ENCODE peak calls at places on chromosomes 6 and 20, in ten cellular contexts. P is stimulated activated CD4-positive, alpha-beta T cell treated with anti-CD3 and anti-CD28 coated beads, Interleukin-15, amount 100 ng/mL, for 24 hours; I is HT1080; F is fibroblast of the aortic adventitia; S is adipocyte; K is HTR-8/SVneo; Z is AG08395; A is T-helper 1 cell; U is progenitor cell of endocrine pancreas; L is hippocampal formation. V is an unnamed sample.

GRCh38 chr6:158831571-158831970 is 12.4 kb upstream of the EZR start:
- DNase-seq in U (no peak), F (no peak), S (no peak), Z (no peak), I (no peak), L (no peak), A (no peak), P (no peak), K (no peak), V (no peak)

GRCh38 chr6:89402776-89403175 is 9.3 kb downstream of the RRAGD start:
- DNase-seq in K (no peak), F (no peak), S (no peak), I (no peak), Z (no peak), A (no peak), P (no peak), U (no peak), L (no peak), V (no peak)

GRCh38 chr20:45368221-45368980 is 5.4 kb downstream of the SYS1 start:
- DNase-seq in A (peak; percentile 14), Z (no peak), U (no peak), K (no peak), F (no peak), P (peak; percentile 45), I (no peak), S (no peak), L (no peak), V (no peak)

GRCh38 chr6:129621252-129621651 is 88.7 kb downstream of the ARHGAP18 start:
- DNase-seq in Z (no peak), K (no peak), U (no peak), I (no peak), P (peak; percentile 45), L (no peak), A (peak; percentile 3), F (no peak), S (no peak), V (no peak)

GRCh38 chr6:129340983-129341382 is 369.0 kb downstream of the ARHGAP18 start:
- DNase-seq in I (peak; percentile 44), S (peak; percentile 51), A (no peak), P (no peak), U (no peak), Z (peak; percentile 82), L (no peak), K (no peak), F (peak; percentile 97), V (no peak)

GRCh38 chr6:158374020-158374419 is 61.8 kb downstream of the TULP4 start:
- DNase-seq in L (no peak), I (no peak), U (no peak), Z (no peak), P (no peak), F (no peak), S (peak; percentile 22), K (no peak), A (no peak), V (no peak)

GRCh38 chr6:17905611-17906592 is 81.5 kb downstream of the KIF13A start:
- DNase-seq in I (peak; percentile 64), Z (peak; percentile 66), L (no peak), F (peak; percentile 85), K (no peak), S (peak; percentile 75), P (no peak), A (no peak), U (no peak), V (no peak)

GRCh38 chr20:63587781-63588591 is 13.9 kb upstream of the HELZ2 start:
- DNase-seq in S (no peak), F (no peak), P (no peak), Z (no peak), U (no peak), K (no peak), L (no peak), I (no peak), A (no peak), V (no peak)

GRCh38 chr6:44537306-44538049 is 150.0 kb downstream of the CDC5L start:
- DNase-seq in I (no peak), S (no peak), K (no peak), Z (no peak), U (no peak), F (no peak), P (no peak), L (no peak), A (no peak), V (no peak)

GRCh38 chr6:15905488-15906392 is 223.1 kb upstream of the MYLIP start:
- DNase-seq in S (no peak), F (no peak), P (no peak), I (no peak), K (peak; percentile 38), U (no peak), Z (no peak), L (no peak), A (no peak), V (no peak)

GRCh38 chr6:44473393-44473792 is 85.9 kb downstream of the CDC5L start:
- DNase-seq in I (no peak), Z (no peak), A (no peak), K (no peak), P (no peak), S (no peak), F (no peak), L (no peak), U (no peak), V (no peak)

GRCh38 chr6:1094306-1094705 is 217.6 kb upstream of the FOXQ1 start:
- DNase-seq in L (no peak), I (no peak), K (no peak), Z (peak; percentile 80), F (peak; percentile 73), U (no peak), P (no peak), S (peak; percentile 87), A (no peak), V (no peak)

GRCh38 chr6:23106951-23107350 is 537.6 kb downstream of the HDGFL1 start:
- DNase-seq in I (peak; percentile 1), P (no peak), S (peak; percentile 86), A (no peak), Z (peak; percentile 10), K (no peak), F (peak; percentile 0), U (no peak), L (no peak), V (no peak)

GRCh38 chr20:4064118-4064962 is 49.0 kb upstream of the RNF24 start:
- DNase-seq in A (no peak), F (peak; percentile 95), L (no peak), Z (peak; percentile 95), U (no peak), K (peak; percentile 91), P (no peak), I (peak; percentile 98), S (peak; percentile 89), V (no peak)

GRCh38 chr6:111087871-111088667 is 766 bp downstream of the SLC16A10 start:
- DNase-seq in I (no peak), L (no peak), A (peak; percentile 46), S (no peak), P (peak; percentile 79), K (peak; percentile 29), F (no peak), U (peak; percentile 11), Z (no peak), V (no peak)

GRCh38 chr6:10633216-10633615 is 61.2 kb downstream of the C6orf52 start:
- DNase-seq in S (peak; percentile 44), I (peak; percentile 98), U (no peak), Z (peak; percentile 9), L (no peak), P (peak; percentile 13), A (no peak), F (peak; percentile 73), K (peak; percentile 71), V (peak; percentile 74)

GRCh38 chr20:53737404-53738038 is 143.9 kb upstream of the ZNF217 start:
- DNase-seq in F (no peak), Z (peak; percentile 31), L (no peak), K (no peak), S (peak; percentile 62), U (no peak), P (no peak), I (no peak), A (no peak), V (no peak)

V was measured in Panc1.